ENCODE peak calls at places on chromosomes 12 and 14, in ten cellular contexts. A is hippocampal formation; O is RCC 7860; K is WERI-Rb-1; E is activated T-cell treated with anti-CD3 and anti-CD28 coated beads, Interleukin-2, amount 50 U/mL, for 72 hours; C is fibroblast of the aortic adventitia; U is left cardiac atrium; G is NCI-H2171 treated with DMSO at 0.1 percent for 48 hours; H is NCI-H524; N is EL. Q is an unnamed sample.

GRCh38 chr14:52267501-52268190 is at the start of gene PTGDR:
- DNase-seq in A (no peak), O (no peak), K (no peak), E (peak; percentile 20), C (peak; percentile 64), U (peak; percentile 54), G (no peak), H (peak; percentile 39), N (peak; percentile 21), Q (no peak)

GRCh38 chr14:93944348-93945069 is 17.4 kb downstream of the FAM181A start:
- DNase-seq in A (no peak), O (no peak), K (no peak), E (no peak), C (no peak), U (no peak), G (peak; percentile 80), H (peak; percentile 96), N (no peak), Q (no peak)

GRCh38 chr12:132635076-132635955 is 16.7 kb downstream of the P2RX2 start:
- DNase-seq in A (no peak), O (no peak), K (no peak), E (no peak), C (no peak), U (no peak), G (no peak), H (no peak), N (no peak), Q (no peak)

GRCh38 chr12:7259060-7259459 is 44.8 kb upstream of the ACSM4 start:
- DNase-seq in A (no peak), O (no peak), K (no peak), E (no peak), C (no peak), U (no peak), G (no peak), H (no peak), N (no peak), Q (no peak)

GRCh38 chr12:113435367-113435766 is 13.2 kb downstream of the SDSL start:
- DNase-seq in A (no peak), O (no peak), K (no peak), E (no peak), C (no peak), U (no peak), G (no peak), H (no peak), N (no peak), Q (no peak)

GRCh38 chr12:87266305-87266704 is 762.9 kb downstream of the C12orf50 start:
- DNase-seq in A (no peak), O (no peak), K (no peak), E (no peak), C (no peak), U (no peak), G (peak; percentile 7), H (no peak), N (no peak), Q (no peak)

GRCh38 chr14:45531022-45531421 is 278.0 kb upstream of the MIS18BP1 start:
- DNase-seq in A (no peak), O (no peak), K (no peak), E (no peak), C (no peak), U (no peak), G (no peak), H (no peak), N (no peak), Q (no peak)

GRCh38 chr12:109739747-109740693 is 26.4 kb downstream of the FAM222A start:
- DNase-seq in A (no peak), O (no peak), K (peak; percentile 47), E (no peak), C (no peak), U (peak; percentile 18), G (no peak), H (no peak), N (peak; percentile 16), Q (no peak)

GRCh38 chr12:113232787-113233585 is 11.7 kb downstream of the TPCN1 start:
- DNase-seq in A (peak; percentile 68), O (no peak), K (no peak), E (peak; percentile 76), C (peak; percentile 35), U (no peak), G (peak; percentile 98), H (peak; percentile 93), N (no peak), Q (peak; percentile 30)

GRCh38 chr12:123284669-123285068 is 13.0 kb upstream of the CDK2AP1 start:
- DNase-seq in A (no peak), O (no peak), K (no peak), E (no peak), C (no peak), U (no peak), G (no peak), H (no peak), N (no peak), Q (no peak)

Q was measured in hypothalamus.